ENCODE peak calls at places on chromosomes 2 and 18, in eight cellular contexts. One of them, this sample, is unnamed.

GRCh38 chr2:225207026-225207425 is 164.8 kb upstream of the DOCK10 start:
- DNase-seq in dorsolateral prefrontal cortex: no peak
- DNase-seq in ovary: no peak
- DNase-seq in uterus: no peak
- DNase-seq in tibial artery: no peak
- DNase-seq in adrenal gland: no peak
- DNase-seq in IMR-90: no peak
- DNase-seq in H1: no peak
- DNase-seq in this sample: no peak

GRCh38 chr2:61371027-61371426 is 99.9 kb downstream of the USP34 start:
- DNase-seq in dorsolateral prefrontal cortex: no peak
- DNase-seq in ovary: no peak
- DNase-seq in uterus: no peak
- DNase-seq in tibial artery: no peak
- DNase-seq in adrenal gland: no peak
- DNase-seq in IMR-90: peak; percentile 30
- DNase-seq in H1: no peak
- DNase-seq in this sample: no peak

GRCh38 chr2:221780281-221780688 is 208.2 kb upstream of the EPHA4 start:
- DNase-seq in dorsolateral prefrontal cortex: no peak
- DNase-seq in ovary: no peak
- DNase-seq in uterus: no peak
- DNase-seq in tibial artery: no peak
- DNase-seq in adrenal gland: no peak
- DNase-seq in IMR-90: peak; percentile 74
- DNase-seq in H1: no peak
- DNase-seq in this sample: no peak

GRCh38 chr2:1694371-1695271 is 49.7 kb downstream of the PXDN start:
- DNase-seq in dorsolateral prefrontal cortex: no peak
- DNase-seq in ovary: no peak
- DNase-seq in uterus: no peak
- DNase-seq in tibial artery: no peak
- DNase-seq in adrenal gland: no peak
- DNase-seq in IMR-90: no peak
- DNase-seq in H1: no peak
- DNase-seq in this sample: no peak

GRCh38 chr2:14756122-14756541 is 123.6 kb downstream of the LRATD1 start:
- DNase-seq in dorsolateral prefrontal cortex: no peak
- DNase-seq in ovary: no peak
- DNase-seq in uterus: no peak
- DNase-seq in tibial artery: no peak
- DNase-seq in adrenal gland: no peak
- DNase-seq in IMR-90: peak; percentile 32
- DNase-seq in H1: no peak
- DNase-seq in this sample: no peak

GRCh38 chr2:68435605-68436004 is 31.5 kb downstream of the FBXO48 start:
- DNase-seq in dorsolateral prefrontal cortex: no peak
- DNase-seq in ovary: no peak
- DNase-seq in uterus: no peak
- DNase-seq in tibial artery: no peak
- DNase-seq in adrenal gland: no peak
- DNase-seq in IMR-90: peak; percentile 56
- DNase-seq in H1: no peak
- DNase-seq in this sample: no peak

GRCh38 chr2:1550076-1550475 is 136.8 kb downstream of the TPO start:
- DNase-seq in dorsolateral prefrontal cortex: no peak
- DNase-seq in ovary: no peak
- DNase-seq in uterus: no peak
- DNase-seq in tibial artery: no peak
- DNase-seq in adrenal gland: no peak
- DNase-seq in IMR-90: no peak
- DNase-seq in H1: no peak
- DNase-seq in this sample: no peak

GRCh38 chr18:68244786-68245185 is 470.1 kb downstream of the TMX3 start:
- DNase-seq in dorsolateral prefrontal cortex: no peak
- DNase-seq in ovary: no peak
- DNase-seq in uterus: no peak
- DNase-seq in tibial artery: no peak
- DNase-seq in adrenal gland: no peak
- DNase-seq in IMR-90: peak; percentile 74
- DNase-seq in H1: no peak
- DNase-seq in this sample: peak; percentile 68

GRCh38 chr2:98090951-98091350 is 4.0 kb downstream of the VWA3B start:
- DNase-seq in dorsolateral prefrontal cortex: no peak
- DNase-seq in ovary: no peak
- DNase-seq in uterus: no peak
- DNase-seq in tibial artery: no peak
- DNase-seq in adrenal gland: no peak
- DNase-seq in IMR-90: no peak
- DNase-seq in H1: no peak
- DNase-seq in this sample: no peak

GRCh38 chr2:78147466-78147865 is 625.3 kb upstream of the LRRTM4 start:
- DNase-seq in dorsolateral prefrontal cortex: no peak
- DNase-seq in ovary: no peak
- DNase-seq in uterus: no peak
- DNase-seq in tibial artery: no peak
- DNase-seq in adrenal gland: no peak
- DNase-seq in IMR-90: no peak
- DNase-seq in H1: no peak
- DNase-seq in this sample: no peak

GRCh38 chr2:68734688-68735525 is at the start of gene ARHGAP25:
- DNase-seq in dorsolateral prefrontal cortex: no peak
- DNase-seq in ovary: no peak
- DNase-seq in uterus: no peak
- DNase-seq in tibial artery: no peak
- DNase-seq in adrenal gland: no peak
- DNase-seq in IMR-90: no peak
- DNase-seq in H1: no peak
- DNase-seq in this sample: no peak

GRCh38 chr2:54497738-54498680 is 41.9 kb downstream of the SPTBN1 start:
- DNase-seq in dorsolateral prefrontal cortex: no peak
- DNase-seq in ovary: peak; percentile 40
- DNase-seq in uterus: peak; percentile 42
- DNase-seq in tibial artery: no peak
- DNase-seq in adrenal gland: no peak
- DNase-seq in IMR-90: peak; percentile 23
- DNase-seq in H1: no peak
- DNase-seq in this sample: peak; percentile 45

GRCh38 chr2:180747728-180748127 is 232.7 kb upstream of the UBE2E3 start:
- DNase-seq in dorsolateral prefrontal cortex: no peak
- DNase-seq in ovary: no peak
- DNase-seq in uterus: no peak
- DNase-seq in tibial artery: no peak
- DNase-seq in adrenal gland: no peak
- DNase-seq in IMR-90: peak; percentile 10
- DNase-seq in H1: no peak
- DNase-seq in this sample: no peak

GRCh38 chr18:53796042-53796729 is 428.3 kb downstream of the MBD2 start:
- DNase-seq in dorsolateral prefrontal cortex: no peak
- DNase-seq in ovary: no peak
- DNase-seq in uterus: no peak
- DNase-seq in tibial artery: peak; percentile 60
- DNase-seq in adrenal gland: no peak
- DNase-seq in IMR-90: peak; percentile 1
- DNase-seq in H1: no peak
- DNase-seq in this sample: peak; percentile 84

GRCh38 chr2:238956676-238957075 is 108.8 kb downstream of the TWIST2 start:
- DNase-seq in dorsolateral prefrontal cortex: no peak
- DNase-seq in ovary: no peak
- DNase-seq in uterus: no peak
- DNase-seq in tibial artery: no peak
- DNase-seq in adrenal gland: peak; percentile 7
- DNase-seq in IMR-90: no peak
- DNase-seq in H1: no peak
- DNase-seq in this sample: no peak

GRCh38 chr2:64601785-64602391 is 51.8 kb downstream of the SERTAD2 start:
- DNase-seq in dorsolateral prefrontal cortex: no peak
- DNase-seq in ovary: no peak
- DNase-seq in uterus: no peak
- DNase-seq in tibial artery: no peak
- DNase-seq in adrenal gland: no peak
- DNase-seq in IMR-90: no peak
- DNase-seq in H1: no peak
- DNase-seq in this sample: no peak

GRCh38 chr2:21194828-21195227 is 71.1 kb downstream of the TDRD15 start:
- DNase-seq in dorsolateral prefrontal cortex: no peak
- DNase-seq in ovary: no peak
- DNase-seq in uterus: no peak
- DNase-seq in tibial artery: no peak
- DNase-seq in adrenal gland: no peak
- DNase-seq in IMR-90: no peak
- DNase-seq in H1: no peak
- DNase-seq in this sample: no peak

GRCh38 chr18:59057969-59058368 is 81.7 kb upstream of the SEC11C start:
- DNase-seq in dorsolateral prefrontal cortex: no peak
- DNase-seq in ovary: no peak
- DNase-seq in uterus: no peak
- DNase-seq in tibial artery: no peak
- DNase-seq in adrenal gland: no peak
- DNase-seq in IMR-90: peak; percentile 81
- DNase-seq in H1: no peak
- DNase-seq in this sample: peak; percentile 25

GRCh38 chr2:217897816-217898806 is 104.7 kb downstream of the TNS1 start:
- DNase-seq in dorsolateral prefrontal cortex: no peak
- DNase-seq in ovary: no peak
- DNase-seq in uterus: peak; percentile 31
- DNase-seq in tibial artery: peak; percentile 92
- DNase-seq in adrenal gland: no peak
- DNase-seq in IMR-90: no peak
- DNase-seq in H1: no peak
- DNase-seq in this sample: no peak
- TF ChIP-seq CTCF in dorsolateral prefrontal cortex: no peak
- TF ChIP-seq CTCF in ovary: no peak
- TF ChIP-seq CTCF in uterus: no peak
- TF ChIP-seq CTCF in tibial artery: no peak
- TF ChIP-seq CTCF in adrenal gland: no peak
- TF ChIP-seq CTCF in IMR-90: no peak
- TF ChIP-seq CTCF in H1: no peak
- TF ChIP-seq CTCF in this sample: no peak

GRCh38 chr2:240819404-240820013 is 510 bp downstream of the KIF1A start:
- DNase-seq in dorsolateral prefrontal cortex: no peak
- DNase-seq in ovary: no peak
- DNase-seq in uterus: no peak
- DNase-seq in tibial artery: no peak
- DNase-seq in adrenal gland: no peak
- DNase-seq in IMR-90: no peak
- DNase-seq in H1: no peak
- DNase-seq in this sample: no peak

GRCh38 chr2:240820607-240821428 is 799 bp upstream of the KIF1A start:
- DNase-seq in dorsolateral prefrontal cortex: no peak
- DNase-seq in ovary: no peak
- DNase-seq in uterus: no peak
- DNase-seq in tibial artery: no peak
- DNase-seq in adrenal gland: no peak
- DNase-seq in IMR-90: no peak
- DNase-seq in H1: no peak
- DNase-seq in this sample: no peak

GRCh38 chr2:240820014-240820606 is at the start of gene KIF1A:
- DNase-seq in dorsolateral prefrontal cortex: peak; percentile 89
- DNase-seq in ovary: no peak
- DNase-seq in uterus: no peak
- DNase-seq in tibial artery: no peak
- DNase-seq in adrenal gland: peak; percentile 58
- DNase-seq in IMR-90: no peak
- DNase-seq in H1: no peak
- DNase-seq in this sample: no peak

GRCh38 chr2:240822280-240822847 is 2.3 kb upstream of the KIF1A start:
- DNase-seq in dorsolateral prefrontal cortex: no peak
- DNase-seq in ovary: no peak
- DNase-seq in uterus: no peak
- DNase-seq in tibial artery: no peak
- DNase-seq in adrenal gland: no peak
- DNase-seq in IMR-90: no peak
- DNase-seq in H1: no peak
- DNase-seq in this sample: no peak

DNA sequence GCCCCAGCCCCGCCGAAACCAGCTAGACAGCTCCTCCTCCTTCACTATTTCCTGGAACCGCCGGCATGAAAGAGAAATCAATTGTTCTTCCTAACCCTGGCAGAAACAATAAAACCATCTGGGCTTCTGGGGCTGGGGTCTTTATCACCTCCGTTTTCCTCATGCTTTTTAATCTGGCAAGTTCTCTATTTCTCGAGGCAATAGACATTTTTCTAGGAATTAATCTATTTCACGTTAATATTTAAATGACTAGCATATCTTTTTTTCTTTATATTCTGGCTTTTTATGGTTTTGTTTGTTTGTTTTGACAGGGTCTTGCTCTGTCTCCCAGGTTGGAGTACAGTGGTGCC is 1.4 kb upstream of the KIF1A start:
- DNase-seq in dorsolateral prefrontal cortex: no peak
- DNase-seq in ovary: no peak
- DNase-seq in uterus: no peak
- DNase-seq in tibial artery: no peak
- DNase-seq in adrenal gland: no peak
- DNase-seq in IMR-90: no peak
- DNase-seq in H1: no peak
- DNase-seq in this sample: no peak
- H3K27me3 ChIP-seq in dorsolateral prefrontal cortex: no peaks in the 10 kb centered on the region
- H3K27me3 ChIP-seq in ovary: no peaks in the 10 kb centered on the region
- H3K27me3 ChIP-seq in uterus: peaks cover 11% of the 10 kb centered on the region
- H3K27me3 ChIP-seq in tibial artery: no peaks in the 10 kb centered on the region
- H3K27me3 ChIP-seq in adrenal gland: peaks cover 75% of the 10 kb centered on the region
- H3K27me3 ChIP-seq in IMR-90: peaks cover 74% of the 10 kb centered on the region
- H3K27me3 ChIP-seq in H1: no peaks in the 10 kb centered on the region
- H3K27me3 ChIP-seq in this sample: peaks cover 56% of the 10 kb centered on the region

DNA sequence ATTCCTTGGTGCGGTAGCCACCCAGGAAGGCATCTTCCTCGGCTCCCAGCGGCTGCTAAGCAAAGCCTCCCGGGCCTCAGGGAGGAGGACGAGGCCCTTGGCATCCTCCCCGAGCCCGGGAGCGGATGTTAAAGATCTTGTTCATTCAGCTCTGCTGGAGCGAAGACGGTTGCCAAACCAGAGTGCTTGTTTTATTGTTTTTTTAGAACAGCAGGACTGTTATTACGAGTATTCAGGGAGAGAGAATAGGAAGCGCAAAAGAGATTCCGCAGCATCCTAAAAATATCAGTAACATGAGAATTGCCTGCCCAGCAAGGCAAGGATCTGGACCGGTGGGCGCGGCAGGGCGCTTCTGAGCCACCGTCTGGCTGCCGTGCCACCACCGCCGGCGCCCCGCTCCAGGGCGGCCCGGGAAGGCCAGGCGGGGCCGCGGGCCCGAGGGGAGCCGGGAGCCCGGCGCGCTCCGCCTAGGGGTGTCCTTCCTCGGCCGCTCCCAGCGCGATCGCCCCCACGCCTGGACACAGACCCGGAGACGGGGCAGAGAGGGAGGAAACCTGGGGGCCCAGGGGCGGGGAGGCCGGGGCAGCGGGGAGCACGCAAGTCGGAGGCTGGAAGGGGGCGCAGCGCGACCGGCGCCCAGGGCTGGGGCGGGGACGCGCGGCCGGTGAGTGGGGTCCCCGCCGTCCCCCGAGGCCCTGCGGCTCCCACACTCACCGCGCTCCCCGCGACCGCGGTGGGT is 850 bp downstream of the CYS1 start:
- DNase-seq in dorsolateral prefrontal cortex: no peak
- DNase-seq in ovary: peak; percentile 68
- DNase-seq in uterus: peak; percentile 69
- DNase-seq in tibial artery: peak; percentile 75
- DNase-seq in adrenal gland: no peak
- DNase-seq in IMR-90: peak; percentile 58
- DNase-seq in H1: no peak
- DNase-seq in this sample: peak; percentile 44
- TF ChIP-seq CTCF in dorsolateral prefrontal cortex: no peak
- TF ChIP-seq CTCF in ovary: no peak
- TF ChIP-seq CTCF in uterus: no peak
- TF ChIP-seq CTCF in tibial artery: no peak
- TF ChIP-seq CTCF in adrenal gland: no peak
- TF ChIP-seq CTCF in IMR-90: no peak
- TF ChIP-seq CTCF in H1: no peak
- TF ChIP-seq CTCF in this sample: no peak

GRCh38 chr2:186306754-186307153 is 179.3 kb upstream of the ZC3H15 start:
- DNase-seq in dorsolateral prefrontal cortex: no peak
- DNase-seq in ovary: no peak
- DNase-seq in uterus: no peak
- DNase-seq in tibial artery: no peak
- DNase-seq in adrenal gland: no peak
- DNase-seq in IMR-90: no peak
- DNase-seq in H1: no peak
- DNase-seq in this sample: no peak
- H3K27me3 ChIP-seq in dorsolateral prefrontal cortex: no peaks in the 10 kb centered on the region
- H3K27me3 ChIP-seq in ovary: no peaks in the 10 kb centered on the region
- H3K27me3 ChIP-seq in uterus: no peaks in the 10 kb centered on the region
- H3K27me3 ChIP-seq in tibial artery: no peaks in the 10 kb centered on the region
- H3K27me3 ChIP-seq in adrenal gland: no peaks in the 10 kb centered on the region
- H3K27me3 ChIP-seq in IMR-90: no peaks in the 10 kb centered on the region
- H3K27me3 ChIP-seq in H1: no peaks in the 10 kb centered on the region
- H3K27me3 ChIP-seq in this sample: no peaks in the 10 kb centered on the region